ENCODE peak calls at places on chromosomes 7 and 10, in four cellular contexts. P is MM.1S, Q is HCT116, I is hepatocyte. N is an unnamed sample. For H4K20me1, the result is how much of the 10 kb centered on the place peaks cover.

GRCh38 chr7:76293407-76293901 is 9.0 kb upstream of the HSPB1 start:
- DNase-seq in P (no peak), Q (no peak), I (no peak), N (no peak)

GRCh38 chr10:29023678-29024077 is 265.2 kb upstream of the LYZL1 start:
- DNase-seq in P (no peak), Q (no peak), I (no peak), N (no peak)

GRCh38 chr7:106757846-106758245 is 96.9 kb upstream of the CCDC71L start:
- DNase-seq in P (peak), Q (no peak), I (no peak), N (no peak)

GRCh38 chr7:65980478-65981250 is 1.3 kb downstream of the GUSB start:
- DNase-seq in P (peak), Q (no peak), I (peak), N (peak)

GRCh38 chr10:8815969-8816368 is 761.5 kb downstream of the GATA3 start:
- DNase-seq in P (no peak), Q (no peak), I (no peak), N (no peak)

GRCh38 chr10:44325157-44325556 is 59.7 kb downstream of the CXCL12 start:
- DNase-seq in P (no peak), Q (no peak), I (peak), N (no peak)

GRCh38 chr10:23370106-23370505 is 25.5 kb upstream of the C10orf67 start:
- DNase-seq in P (no peak), Q (no peak), I (peak), N (no peak)

GRCh38 chr10:11293332-11293731 is 275.7 kb downstream of the CELF2 start:
- DNase-seq in P (no peak), Q (no peak), I (no peak), N (no peak)

GRCh38 chr10:124632064-124632531 is 112.1 kb downstream of the FAM53B start:
- DNase-seq in P (no peak), Q (no peak), I (no peak), N (no peak)

GRCh38 chr10:20118119-20118518 is 301.9 kb downstream of the PLXDC2 start:
- DNase-seq in P (no peak), Q (no peak), I (no peak), N (no peak)

GRCh38 chr7:22728416-22729029 is 1.5 kb downstream of the IL6 start:
- DNase-seq in P (peak), Q (peak), I (peak), N (peak)

GRCh38 chr10:130495891-130496642 is 359.9 kb downstream of the GLRX3 start:
- DNase-seq in P (no peak), Q (no peak), I (no peak), N (no peak)
- TF ChIP-seq EZH2phosphoT487 in P (no peak), Q (no peak), I (no peak), N (no peak)

GRCh38 chr7:131076032-131076431 is 251.6 kb upstream of the MKLN1 start:
- DNase-seq in P (no peak), Q (no peak), I (no peak), N (no peak)
- H4K20me1 ChIP-seq in P (under half), Q (under half), I (under half), N (under half)

GRCh38 chr7:151038951-151039849 is 9.1 kb upstream of the ASIC3 start:
- DNase-seq in P (no peak), Q (no peak), I (peak), N (no peak)
- H3K4me3 ChIP-seq in P (no peak), Q (peak), I (no peak), N (no peak)

DNA sequence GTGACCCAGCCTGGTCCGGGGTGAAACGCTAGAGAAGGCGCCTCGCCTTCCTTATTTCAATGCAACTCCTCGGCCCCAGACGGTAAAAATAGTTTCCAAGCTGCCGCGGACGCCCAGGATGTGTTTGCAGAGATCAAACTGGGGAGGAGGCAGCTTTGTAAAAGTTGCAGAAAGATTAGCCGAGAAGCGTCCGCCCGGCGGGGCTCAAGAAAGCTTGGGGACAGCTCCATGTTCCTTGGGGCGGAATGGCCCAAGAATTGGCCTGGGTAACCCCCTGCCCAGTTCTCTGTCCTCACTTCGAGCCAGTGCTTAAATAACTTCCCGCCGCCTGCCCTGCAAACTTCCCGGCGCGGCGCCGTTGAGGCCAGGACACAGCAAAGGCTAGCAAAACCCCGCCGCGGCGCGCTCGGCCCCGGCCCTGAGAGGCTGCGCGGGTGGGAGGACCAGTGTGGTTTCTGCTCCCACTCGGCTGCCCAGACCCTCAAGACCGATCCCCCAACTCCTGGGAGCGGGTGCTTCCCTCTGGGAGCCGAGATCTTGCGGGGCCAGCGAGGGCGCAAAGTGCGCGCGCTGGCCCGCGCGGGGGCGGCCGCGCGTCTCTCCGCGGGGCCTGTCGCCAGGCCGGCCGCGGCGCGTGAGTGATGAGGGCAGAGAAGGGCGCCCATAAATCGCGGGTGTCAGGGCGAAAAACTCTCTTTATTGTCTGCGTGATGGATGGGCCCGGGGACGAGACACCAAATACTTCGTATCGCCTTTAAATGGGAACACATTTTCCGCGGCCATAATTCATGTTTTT is 6.3 kb upstream of the ZNF503 start:
- DNase-seq in P (no peak), Q (no peak), I (peak), N (no peak)
- TF ChIP-seq EZH2phosphoT487 in P (no peak), Q (no peak), I (no peak), N (no peak)

DNA sequence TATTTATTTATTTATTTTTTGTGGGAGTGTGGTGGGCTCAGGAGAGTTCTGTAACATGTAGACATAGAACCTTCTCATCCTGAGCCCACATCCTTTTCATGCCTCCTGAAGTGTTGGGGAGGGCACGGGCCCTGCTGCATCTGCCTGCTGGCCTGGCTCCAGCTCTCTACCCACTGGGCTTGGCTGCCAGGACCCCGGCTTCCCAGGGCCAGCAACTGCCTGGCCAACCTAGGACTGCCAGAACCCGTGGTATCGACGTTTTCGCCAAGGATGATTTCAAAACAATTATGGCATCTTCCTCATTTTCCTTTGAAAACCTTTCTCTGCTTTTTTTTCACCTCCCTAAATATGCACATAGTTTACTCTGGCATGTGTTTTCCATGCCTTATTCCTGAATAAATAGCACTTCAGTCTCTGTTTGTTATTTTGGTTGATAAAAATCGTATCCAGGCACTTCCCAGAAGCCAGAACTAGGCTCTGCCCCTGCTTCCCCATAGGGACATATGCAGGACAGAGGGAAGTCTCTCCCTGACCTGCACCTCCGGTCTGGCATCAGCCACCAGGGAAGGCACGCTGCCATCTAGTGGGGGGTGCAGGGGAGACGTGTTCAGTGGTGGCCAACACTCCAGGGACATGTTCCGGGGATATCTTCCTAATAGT is 31.0 kb upstream of the ANTXRL start:
- DNase-seq in P (peak), Q (peak), I (peak), N (peak)
- H4K20me1 ChIP-seq in P (under half), Q (under half), I (under half), N (under half)

GRCh38 chr10:114998993-114999392 is 61.0 kb downstream of the TRUB1 start:
- DNase-seq in P (no peak), Q (no peak), I (no peak), N (no peak)
- H3K4me3 ChIP-seq in P (no peak), Q (no peak), I (no peak), N (no peak)

DNA sequence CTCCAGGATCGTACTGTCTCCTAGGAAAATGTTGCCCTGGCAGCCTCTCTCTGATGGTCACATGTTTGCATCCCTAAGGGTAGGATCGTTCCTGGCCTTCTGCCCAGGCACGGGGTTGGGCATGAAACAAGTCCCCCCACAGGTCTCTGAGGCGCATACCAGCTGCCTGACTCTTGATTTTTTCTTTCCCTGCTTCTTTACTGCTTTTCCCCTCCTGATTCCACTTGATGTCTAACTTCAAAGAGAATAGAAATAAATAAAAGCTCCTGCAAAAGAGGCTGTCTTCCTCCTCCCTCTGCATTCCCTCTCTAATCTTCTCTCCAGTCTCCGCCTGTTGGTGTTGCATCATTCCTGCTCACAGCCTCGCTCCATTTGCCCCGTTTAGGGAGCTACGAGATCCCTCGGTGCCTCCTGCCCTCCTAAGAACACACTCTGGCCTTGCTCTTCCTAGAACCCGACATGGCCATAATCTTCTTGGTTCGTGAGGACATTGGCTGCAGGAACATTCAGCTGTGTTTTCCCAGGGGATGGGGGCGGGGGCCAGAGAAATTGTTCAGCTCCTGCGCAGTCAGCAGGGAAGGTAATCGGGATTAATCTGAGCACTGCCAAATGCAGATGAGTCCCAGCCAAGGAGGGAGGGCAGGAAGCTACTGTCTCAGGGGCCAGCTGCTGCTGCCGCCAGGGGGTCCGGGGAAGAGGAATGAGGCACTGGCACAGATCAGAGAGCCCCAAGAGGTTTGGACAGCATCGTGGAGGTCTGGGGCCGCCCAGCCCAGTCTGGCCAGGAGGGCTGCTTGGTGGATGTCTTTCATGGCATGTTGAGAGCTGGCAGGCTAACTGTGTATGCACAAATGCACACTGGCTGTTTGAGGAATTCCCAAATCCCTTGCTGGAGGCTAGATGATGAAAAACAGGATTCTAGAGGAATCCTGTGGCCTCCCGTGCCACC is 26.1 kb downstream of the LEP start:
- DNase-seq in P (no peak), Q (no peak), I (peak), N (no peak)
- TF ChIP-seq EZH2phosphoT487 in P (no peak), Q (no peak), I (no peak), N (no peak)

GRCh38 chr10:5895804-5896203 is 5.8 kb downstream of the FBH1 start:
- DNase-seq in P (peak), Q (no peak), I (no peak), N (peak)
- H4K20me1 ChIP-seq in P (under half), Q (under half), I (under half), N (under half)

GRCh38 chr7:43534110-43534509 is 48.8 kb upstream of the STK17A start:
- DNase-seq in P (no peak), Q (no peak), I (peak), N (no peak)

GRCh38 chr7:43537765-43538403 is 45.0 kb upstream of the STK17A start:
- DNase-seq in P (no peak), Q (no peak), I (no peak), N (no peak)

GRCh38 chr7:43536773-43537172 is 46.1 kb upstream of the STK17A start:
- DNase-seq in P (no peak), Q (no peak), I (no peak), N (no peak)

GRCh38 chr7:43535031-43535451 is 47.9 kb upstream of the STK17A start:
- DNase-seq in P (no peak), Q (no peak), I (no peak), N (no peak)

DNA sequence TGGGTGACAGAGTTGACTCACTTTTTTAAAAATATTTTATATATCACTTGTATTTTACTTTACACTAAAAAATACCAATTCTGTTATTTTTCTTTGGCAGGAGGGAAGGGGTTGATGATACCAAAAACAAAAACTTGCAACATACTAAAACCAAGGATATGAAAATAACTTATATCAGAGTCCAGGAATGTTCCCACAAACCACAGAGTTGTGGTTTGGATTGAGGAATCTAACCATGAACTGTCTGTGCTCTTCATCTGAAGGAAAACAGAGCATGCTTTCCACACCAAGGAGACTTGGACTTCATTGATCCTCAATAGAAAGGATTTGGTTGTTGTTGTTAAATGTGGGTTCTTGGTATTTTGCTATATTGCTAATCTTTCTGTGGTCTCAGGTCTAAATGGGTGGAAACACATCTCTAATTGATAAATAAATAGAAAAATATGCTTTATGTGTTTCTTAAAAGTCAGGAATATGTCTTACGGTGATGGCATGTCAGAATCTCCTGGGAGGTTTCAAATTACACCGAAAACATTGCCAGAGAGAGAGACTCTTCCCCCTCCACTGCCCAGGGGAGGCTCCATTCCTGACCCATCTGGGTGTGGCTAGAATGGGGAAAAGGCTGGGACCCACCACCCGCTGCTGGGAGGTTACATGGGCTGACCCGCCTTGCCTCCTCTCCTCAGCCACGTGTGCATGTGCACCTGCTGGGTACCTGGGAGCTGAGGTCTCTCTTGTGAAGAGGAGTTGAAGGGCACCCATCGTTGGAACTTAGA is 46.9 kb upstream of the STK17A start:
- DNase-seq in P (no peak), Q (no peak), I (no peak), N (no peak)
- H3K4me3 ChIP-seq in P (no peak), Q (no peak), I (no peak), N (no peak)